ENCODE peak calls at places on chromosomes 7 and 10, in ten cellular contexts. Y, U, A, W, T, M, Z, E, K and R are unnamed samples.
A peak's percentile ranks its signal among the peaks of the same experiment; 100 is the strongest.

GRCh38 chr7:5767066-5767465 is 14.4 kb downstream of the RNF216 start:
- DNase-seq in Y (no peak), U (no peak), A (no peak), W (no peak), T (no peak), M (no peak), Z (no peak), E (no peak), K (no peak), R (no peak)

GRCh38 chr10:20990604-20991003 is 93.5 kb upstream of the NEBL start:
- DNase-seq in Y (no peak), U (no peak), A (no peak), W (no peak), T (no peak), M (no peak), Z (no peak), E (no peak), K (no peak), R (no peak)

GRCh38 chr7:26199301-26200112 is 1.0 kb downstream of the HNRNPA2B1 start:
- DNase-seq in Y (peak; percentile 63), U (peak; percentile 58), A (peak; percentile 54), W (peak; percentile 69), T (peak; percentile 49), M (peak; percentile 49), Z (peak; percentile 61), E (peak; percentile 70), K (peak; percentile 65), R (peak; percentile 83)

GRCh38 chr10:130038019-130038555 is 72.5 kb downstream of the C10orf143 start:
- DNase-seq in Y (no peak), U (no peak), A (peak; percentile 20), W (no peak), T (no peak), M (no peak), Z (no peak), E (no peak), K (no peak), R (no peak)

GRCh38 chr7:76294344-76295024 is 8.0 kb upstream of the HSPB1 start:
- DNase-seq in Y (peak; percentile 98), U (no peak), A (peak; percentile 83), W (peak; percentile 97), T (no peak), M (no peak), Z (no peak), E (peak; percentile 98), K (peak; percentile 95), R (peak; percentile 99)

GRCh38 chr10:13792011-13792410 is 205.2 kb downstream of the PRPF18 start:
- DNase-seq in Y (peak; percentile 77), U (no peak), A (no peak), W (no peak), T (no peak), M (no peak), Z (no peak), E (peak; percentile 84), K (peak; percentile 83), R (no peak)

GRCh38 chr7:22811746-22812280 is 10.8 kb downstream of the TOMM7 start:
- DNase-seq in Y (no peak), U (no peak), A (no peak), W (no peak), T (no peak), M (no peak), Z (no peak), E (no peak), K (no peak), R (no peak)

GRCh38 chr7:116957874-116958273 is 4.6 kb downstream of the ST7 start:
- DNase-seq in Y (no peak), U (no peak), A (no peak), W (no peak), T (no peak), M (no peak), Z (no peak), E (no peak), K (no peak), R (no peak)

GRCh38 chr10:76337641-76338040 is 906.2 kb downstream of the LRMDA start:
- DNase-seq in Y (no peak), U (no peak), A (no peak), W (peak; percentile 85), T (no peak), M (no peak), Z (no peak), E (no peak), K (no peak), R (no peak)

GRCh38 chr10:49694466-49694865 is 15.0 kb downstream of the C10orf53 start:
- DNase-seq in Y (no peak), U (no peak), A (no peak), W (no peak), T (no peak), M (no peak), Z (no peak), E (no peak), K (no peak), R (no peak)

GRCh38 chr10:24791129-24791733 is 67.5 kb upstream of the ARHGAP21 start:
- DNase-seq in Y (no peak), U (no peak), A (no peak), W (no peak), T (no peak), M (no peak), Z (no peak), E (no peak), K (no peak), R (no peak)

GRCh38 chr7:149261829-149262617 is at the start of gene ZNF783:
- DNase-seq in Y (peak; percentile 91), U (peak; percentile 88), A (peak; percentile 84), W (peak; percentile 85), T (peak; percentile 81), M (peak; percentile 75), Z (peak; percentile 85), E (peak; percentile 92), K (peak; percentile 87), R (peak; percentile 96)

GRCh38 chr7:33754933-33755928 is 150.1 kb upstream of the BMPER start:
- DNase-seq in Y (no peak), U (no peak), A (no peak), W (peak; percentile 52), T (no peak), M (no peak), Z (no peak), E (no peak), K (no peak), R (no peak)

GRCh38 chr10:106436123-106436740 is 728.3 kb downstream of the SORCS1 start:
- DNase-seq in Y (no peak), U (no peak), A (no peak), W (no peak), T (no peak), M (no peak), Z (no peak), E (no peak), K (no peak), R (no peak)

GRCh38 chr10:22997102-22997501 is 69.2 kb downstream of the ARMC3 start:
- DNase-seq in Y (no peak), U (no peak), A (no peak), W (peak; percentile 7), T (no peak), M (no peak), Z (no peak), E (no peak), K (no peak), R (no peak)

GRCh38 chr7:80277434-80278427 is 143.1 kb downstream of the GNAI1 start:
- DNase-seq in Y (no peak), U (no peak), A (no peak), W (peak; percentile 41), T (no peak), M (no peak), Z (no peak), E (no peak), K (no peak), R (no peak)

GRCh38 chr10:37733822-37734221 is 123.6 kb downstream of the ZNF248 start:
- DNase-seq in Y (no peak), U (no peak), A (no peak), W (no peak), T (no peak), M (no peak), Z (no peak), E (no peak), K (no peak), R (no peak)

GRCh38 chr7:70434376-70434775 is 697.6 kb upstream of the GALNT17 start:
- DNase-seq in Y (no peak), U (no peak), A (no peak), W (no peak), T (no peak), M (no peak), Z (no peak), E (no peak), K (no peak), R (no peak)

GRCh38 chr7:86643478-86644281 is at the start of gene GRM3:
- DNase-seq in Y (peak; percentile 24), U (no peak), A (peak; percentile 45), W (no peak), T (no peak), M (no peak), Z (no peak), E (peak; percentile 36), K (no peak), R (no peak)

GRCh38 chr7:42677751-42678231 is 234.1 kb downstream of the C7orf25 start:
- DNase-seq in Y (no peak), U (no peak), A (no peak), W (peak; percentile 35), T (no peak), M (no peak), Z (no peak), E (peak; percentile 25), K (no peak), R (no peak)

GRCh38 chr10:116155191-116155590 is 117.8 kb downstream of the GFRA1 start:
- DNase-seq in Y (no peak), U (no peak), A (no peak), W (no peak), T (no peak), M (no peak), Z (no peak), E (no peak), K (no peak), R (no peak)

GRCh38 chr10:110311357-110311949 is 6.7 kb upstream of the SMNDC1 start:
- DNase-seq in Y (no peak), U (no peak), A (no peak), W (peak; percentile 65), T (no peak), M (no peak), Z (peak; percentile 25), E (peak; percentile 57), K (peak; percentile 29), R (no peak)